ENCODE peak calls at places on chromosomes 2 and 18, in six cellular contexts. C is neuronal stem cell, B is H1, T is IMR-90, L is mesenchymal stem cell, W is trophoblast cell. H is an unnamed sample. For H3K36me3 and H3K4me1, the result is how much of the 10 kb centered on the place peaks cover.

GRCh38 chr2:241850544-241851324 is 8.0 kb downstream of the PDCD1 start:
- DNase-seq in C (no peak), L (no peak), B (no peak), T (no peak), W (no peak), H (no peak)

GRCh38 chr2:25960920-25961319 is 21.4 kb downstream of the KIF3C start:
- DNase-seq in T (peak), L (peak), C (no peak), B (no peak), W (no peak), H (no peak)

GRCh38 chr18:41974661-41975286 is 19.7 kb downstream of the PIK3C3 start:
- DNase-seq in T (no peak), W (no peak), C (no peak), B (no peak), L (no peak), H (peak)

GRCh38 chr2:126858013-126858412 is 40.7 kb upstream of the TEX51 start:
- DNase-seq in L (no peak), W (no peak), T (no peak), B (no peak), C (no peak), H (no peak)

GRCh38 chr2:203650860-203651613 is 55.4 kb upstream of the CD28 start:
- DNase-seq in C (no peak), L (peak), B (no peak), T (peak), W (peak), H (peak)

GRCh38 chr2:219402665-219403515 is 15.2 kb upstream of the DNPEP start:
- DNase-seq in L (peak), T (peak), W (peak), C (peak), B (no peak), H (peak)

GRCh38 chr2:40450066-40450841 is 1.6 kb downstream of the SLC8A1 start:
- DNase-seq in T (peak), W (peak), L (peak), B (no peak), C (no peak), H (peak)

GRCh38 chr2:223488814-223489213 is 113.3 kb downstream of the SCG2 start:
- DNase-seq in T (peak), W (peak), L (peak), C (no peak), B (no peak), H (peak)

GRCh38 chr2:145751634-145752033 is 1231.7 kb upstream of the ZEB2 start:
- DNase-seq in T (peak), B (no peak), C (no peak), W (peak), L (peak), H (peak)

GRCh38 chr2:72040629-72041403 is 106.8 kb downstream of the CYP26B1 start:
- DNase-seq in W (no peak), L (no peak), T (no peak), C (no peak), B (no peak), H (peak)

GRCh38 chr2:232901711-232902578 is 31.9 kb downstream of the SNORC start:
- DNase-seq in W (peak), C (no peak), L (peak), T (peak), B (no peak), H (peak)

GRCh38 chr2:16259010-16259409 is 318.7 kb downstream of the MYCN start:
- DNase-seq in W (no peak), L (no peak), C (no peak), T (no peak), B (no peak), H (no peak)

GRCh38 chr2:29562896-29563295 is 358.5 kb downstream of the ALK start:
- DNase-seq in L (no peak), W (no peak), T (peak), B (no peak), C (no peak), H (no peak)

GRCh38 chr2:71843391-71843850 is 304.2 kb downstream of the CYP26B1 start:
- DNase-seq in C (no peak), T (peak), L (peak), B (no peak), W (peak), H (no peak)

GRCh38 chr2:71576541-71576940 is 123.2 kb downstream of the DYSF start:
- DNase-seq in B (no peak), C (no peak), W (no peak), L (no peak), T (no peak), H (no peak)

GRCh38 chr2:186755066-186755465 is 61.2 kb downstream of the FAM171B start:
- DNase-seq in C (no peak), L (no peak), W (no peak), B (no peak), T (peak), H (no peak)

GRCh38 chr2:191927319-191927867 is 80.5 kb upstream of the CAVIN2 start:
- DNase-seq in B (no peak), C (no peak), L (peak), W (peak), T (peak), H (peak)

GRCh38 chr2:12097860-12098259 is 351.4 kb downstream of the LPIN1 start:
- DNase-seq in L (no peak), T (no peak), B (no peak), C (no peak), W (no peak), H (no peak)

GRCh38 chr2:43018179-43019024 is 208.0 kb downstream of the ZFP36L2 start:
- DNase-seq in C (no peak), T (peak), L (peak), W (peak), B (no peak), H (no peak)

GRCh38 chr2:98334439-98335078 is 11.7 kb upstream of the CNGA3 start:
- DNase-seq in T (peak), W (no peak), C (no peak), L (peak), B (no peak), H (peak)

GRCh38 chr18:32930695-32931301 is 158.0 kb upstream of the KLHL14 start:
- DNase-seq in C (peak), W (peak), L (peak), B (no peak), T (peak), H (peak)

GRCh38 chr2:181891966-181892794 is 650 bp downstream of the ITPRID2 start:
- DNase-seq in T (peak), B (peak), L (peak), W (peak), C (peak), H (peak)

GRCh38 chr2:28956890-28957289 is 24.2 kb upstream of the TOGARAM2 start:
- DNase-seq in B (no peak), W (peak), L (peak), T (no peak), C (no peak), H (peak)

GRCh38 chr2:234476766-234477165 is 20.1 kb downstream of the ARL4C start:
- DNase-seq in B (no peak), L (no peak), W (no peak), T (no peak), C (no peak), H (no peak)

GRCh38 chr18:74290831-74291770 is 662 bp downstream of the CYB5A start:
- DNase-seq in C (no peak), W (peak), T (no peak), B (peak), L (no peak), H (peak)

GRCh38 chr18:62744076-62744705 is 28.9 kb downstream of the PHLPP1 start:
- DNase-seq in B (no peak), W (peak), C (no peak), T (peak), L (no peak), H (no peak)

GRCh38 chr2:66301073-66301766 is 133.7 kb upstream of the MEIS1 start:
- DNase-seq in L (no peak), W (no peak), B (no peak), C (no peak), T (peak), H (no peak)

GRCh38 chr2:33223851-33224250 is 252.6 kb upstream of the RASGRP3 start:
- DNase-seq in L (peak), T (no peak), W (peak), C (no peak), B (no peak), H (no peak)

GRCh38 chr2:158414538-158414937 is 42.0 kb downstream of the CCDC148 start:
- DNase-seq in W (no peak), T (peak), L (no peak), B (no peak), C (no peak), H (no peak)
- H3K4ac ChIP-seq in W (no peak), T (peak), L (no peak), B (no peak), C (no peak), H (no peak)

GRCh38 chr2:229774237-229774636 is 59.9 kb upstream of the DNER start:
- DNase-seq in T (no peak), C (no peak), W (no peak), L (no peak), B (no peak), H (no peak)
- H3K36me3 ChIP-seq in T (under half), C (half or more), W (under half), L (under half), B (under half), H (under half)

GRCh38 chr2:37873749-37874330 is 51.2 kb upstream of the RMDN2 start:
- DNase-seq in C (no peak), W (no peak), L (no peak), T (no peak), B (no peak), H (no peak)

GRCh38 chr2:37870829-37871228 is 54.3 kb upstream of the RMDN2 start:
- DNase-seq in W (peak), B (no peak), T (peak), C (no peak), L (peak), H (no peak)

GRCh38 chr2:37873229-37873628 is 51.9 kb upstream of the RMDN2 start:
- DNase-seq in T (no peak), B (no peak), L (no peak), C (no peak), W (no peak), H (peak)

GRCh38 chr2:37871453-37872191 is 53.5 kb upstream of the RMDN2 start:
- DNase-seq in C (no peak), T (peak), B (no peak), W (peak), L (peak), H (no peak)

DNA sequence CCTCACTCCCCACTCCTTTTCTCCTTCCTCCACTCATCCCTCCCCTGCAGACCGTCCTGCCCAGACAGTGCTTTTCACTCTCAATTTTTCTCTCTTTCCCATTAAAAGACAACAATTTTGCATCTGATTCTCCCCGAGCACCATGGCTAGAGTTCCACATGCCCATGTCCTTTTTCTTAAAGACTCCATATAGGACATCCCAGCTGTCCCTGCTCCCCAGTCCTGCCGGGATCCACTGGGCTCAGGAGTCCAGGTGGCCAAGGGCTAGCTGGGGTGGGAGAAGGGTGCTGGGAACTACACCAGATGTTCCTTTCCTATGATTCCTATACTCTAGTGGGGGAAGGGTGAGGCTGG is 52.9 kb upstream of the RMDN2 start:
- DNase-seq in C (no peak), T (no peak), W (no peak), L (no peak), B (no peak), H (no peak)
- H3K4me1 ChIP-seq in C (under half), T (under half), W (under half), L (under half), B (under half), H (under half)

GRCh38 chr2:231573698-231574421 is 18.8 kb upstream of the TEX44 start:
- DNase-seq in L (no peak), W (no peak), C (no peak), B (no peak), T (no peak), H (no peak)
- H3K4ac ChIP-seq in L (no peak), W (no peak), C (no peak), B (peak), T (no peak), H (no peak)

GRCh38 chr2:85325466-85325811 is 2.4 kb downstream of the TGOLN2 start:
- DNase-seq in C (no peak), W (no peak), T (no peak), L (no peak), B (no peak), H (no peak)

GRCh38 chr2:85323351-85323987 is 4.3 kb downstream of the TGOLN2 start:
- DNase-seq in T (no peak), W (no peak), C (no peak), L (no peak), B (no peak), H (no peak)

GRCh38 chr2:85326406-85326945 is 1.3 kb downstream of the TGOLN2 start:
- DNase-seq in L (peak), T (peak), W (peak), C (no peak), B (no peak), H (peak)

GRCh38 chr2:85326946-85327756 is 638 bp downstream of the TGOLN2 start:
- DNase-seq in T (peak), C (peak), B (no peak), L (peak), W (peak), H (peak)

GRCh38 chr2:85324639-85325465 is 2.9 kb downstream of the TGOLN2 start:
- DNase-seq in L (peak), W (no peak), C (no peak), B (no peak), T (peak), H (no peak)
- H3K36me3 ChIP-seq in L (under half), W (under half), C (half or more), B (under half), T (under half), H (under half)

H was measured in mesendoderm.